ENCODE peak calls at places on chromosomes 7 and 10, in ten cellular contexts. D, Z, S, Q, U, X, I, H, B and F are unnamed samples.
A peak's percentile ranks its signal among the peaks of the same experiment; 100 is the strongest.

GRCh38 chr7:27154369-27154768 is 2.0 kb upstream of the HOXA3 start:
- DNase-seq in D (no peak), Z (no peak), S (no peak), Q (peak; percentile 5), U (no peak), X (no peak), I (no peak), H (no peak), B (peak; percentile 10), F (no peak)

GRCh38 chr7:137025469-137026175 is 157.2 kb downstream of the CHRM2 start:
- DNase-seq in D (no peak), Z (peak; percentile 53), S (no peak), Q (no peak), U (no peak), X (no peak), I (no peak), H (peak; percentile 19), B (no peak), F (no peak)

GRCh38 chr10:103493362-103493871 is at the start of gene NEURL1:
- DNase-seq in D (peak; percentile 8), Z (no peak), S (no peak), Q (peak; percentile 52), U (no peak), X (no peak), I (no peak), H (no peak), B (peak; percentile 68), F (peak; percentile 90)

GRCh38 chr7:78490526-78490925 is 692.0 kb downstream of the PHTF2 start:
- DNase-seq in D (no peak), Z (no peak), S (no peak), Q (no peak), U (no peak), X (no peak), I (no peak), H (no peak), B (no peak), F (no peak)

GRCh38 chr7:134991469-134992339 is 5.4 kb downstream of the AGBL3 start:
- DNase-seq in D (no peak), Z (no peak), S (no peak), Q (no peak), U (no peak), X (no peak), I (no peak), H (no peak), B (no peak), F (no peak)

GRCh38 chr10:73408061-73408460 is 5.8 kb downstream of the ANXA7 start:
- DNase-seq in D (no peak), Z (no peak), S (no peak), Q (no peak), U (no peak), X (no peak), I (no peak), H (no peak), B (no peak), F (no peak)

GRCh38 chr7:333399-333776 is 43.4 kb downstream of the FOXL3 start:
- DNase-seq in D (no peak), Z (peak; percentile 54), S (no peak), Q (peak; percentile 70), U (peak; percentile 40), X (no peak), I (peak; percentile 83), H (no peak), B (no peak), F (no peak)

GRCh38 chr7:114663502-114663901 is 248.9 kb downstream of the FOXP2 start:
- DNase-seq in D (peak; percentile 61), Z (peak; percentile 7), S (peak; percentile 37), Q (no peak), U (peak; percentile 64), X (no peak), I (no peak), H (peak; percentile 8), B (no peak), F (peak; percentile 44)

GRCh38 chr7:126658684-126659083 is 594.1 kb downstream of the GRM8 start:
- DNase-seq in D (no peak), Z (no peak), S (no peak), Q (peak; percentile 5), U (no peak), X (no peak), I (no peak), H (no peak), B (no peak), F (peak; percentile 11)

GRCh38 chr7:21253740-21254687 is 173.9 kb upstream of the SP4 start:
- DNase-seq in D (peak; percentile 85), Z (peak; percentile 23), S (peak; percentile 16), Q (peak; percentile 81), U (peak; percentile 51), X (peak; percentile 13), I (no peak), H (peak; percentile 18), B (peak; percentile 74), F (peak; percentile 94)

GRCh38 chr10:22837771-22838170 is 90.1 kb upstream of the ARMC3 start:
- DNase-seq in D (no peak), Z (no peak), S (no peak), Q (no peak), U (no peak), X (no peak), I (no peak), H (no peak), B (no peak), F (no peak)

GRCh38 chr10:75291800-75292199 is 56.0 kb upstream of the COMTD1 start:
- DNase-seq in D (no peak), Z (no peak), S (no peak), Q (no peak), U (no peak), X (no peak), I (no peak), H (no peak), B (no peak), F (no peak)

GRCh38 chr10:70695241-70696030 is 23.1 kb downstream of the ADAMTS14 start:
- DNase-seq in D (no peak), Z (peak; percentile 52), S (no peak), Q (no peak), U (no peak), X (no peak), I (no peak), H (no peak), B (no peak), F (no peak)

GRCh38 chr10:97356318-97356914 is 21.9 kb upstream of the FRAT2 start:
- DNase-seq in D (no peak), Z (peak; percentile 78), S (peak; percentile 28), Q (no peak), U (no peak), X (no peak), I (no peak), H (no peak), B (no peak), F (no peak)

GRCh38 chr10:21385996-21386620 is 139.4 kb downstream of the SKIDA1 start:
- DNase-seq in D (no peak), Z (no peak), S (no peak), Q (no peak), U (no peak), X (no peak), I (no peak), H (no peak), B (no peak), F (peak; percentile 50)

GRCh38 chr10:118793545-118793944 is 38.8 kb upstream of the CACUL1 start:
- DNase-seq in D (peak; percentile 20), Z (no peak), S (no peak), Q (no peak), U (no peak), X (no peak), I (no peak), H (no peak), B (no peak), F (no peak)

GRCh38 chr7:6423942-6424701 is 23.6 kb downstream of the DAGLB start:
- DNase-seq in D (peak; percentile 67), Z (peak; percentile 34), S (no peak), Q (no peak), U (no peak), X (no peak), I (peak; percentile 31), H (no peak), B (no peak), F (peak; percentile 32)

GRCh38 chr10:60731134-60731883 is 47.0 kb upstream of the CDK1 start:
- DNase-seq in D (no peak), Z (no peak), S (no peak), Q (no peak), U (no peak), X (peak; percentile 41), I (no peak), H (no peak), B (no peak), F (no peak)

GRCh38 chr7:113100091-113100723 is 13.6 kb upstream of the GPR85 start:
- DNase-seq in D (no peak), Z (peak; percentile 25), S (no peak), Q (no peak), U (peak; percentile 25), X (no peak), I (peak; percentile 21), H (peak; percentile 6), B (no peak), F (no peak)

GRCh38 chr10:49187950-49188761 is at the start of gene TMEM273:
- DNase-seq in D (peak; percentile 97), Z (no peak), S (peak; percentile 80), Q (no peak), U (no peak), X (no peak), I (peak; percentile 81), H (no peak), B (no peak), F (no peak)

GRCh38 chr10:119701861-119702260 is 24.0 kb upstream of the INPP5F start:
- DNase-seq in D (peak; percentile 73), Z (no peak), S (no peak), Q (no peak), U (peak; percentile 28), X (no peak), I (no peak), H (no peak), B (no peak), F (peak; percentile 20)

GRCh38 chr7:87413029-87413428 is 62.5 kb downstream of the ABCB4 start:
- DNase-seq in D (no peak), Z (no peak), S (no peak), Q (no peak), U (no peak), X (no peak), I (no peak), H (no peak), B (no peak), F (no peak)

GRCh38 chr10:119006451-119007210 is 22.9 kb upstream of the NANOS1 start:
- DNase-seq in D (no peak), Z (peak; percentile 92), S (no peak), Q (no peak), U (peak; percentile 99), X (no peak), I (no peak), H (peak; percentile 97), B (no peak), F (no peak)

GRCh38 chr10:48745662-48746245 is 61.1 kb downstream of the WDFY4 start:
- DNase-seq in D (no peak), Z (no peak), S (no peak), Q (peak; percentile 58), U (no peak), X (no peak), I (no peak), H (no peak), B (peak; percentile 17), F (peak; percentile 87)

GRCh38 chr10:49594594-49594993 is 15.5 kb upstream of the SLC18A3 start:
- DNase-seq in D (peak; percentile 54), Z (peak; percentile 85), S (no peak), Q (peak; percentile 66), U (peak; percentile 68), X (no peak), I (no peak), H (peak; percentile 48), B (peak; percentile 66), F (peak; percentile 86)

GRCh38 chr7:141333459-141333858 is 217.8 kb upstream of the AGK start:
- DNase-seq in D (no peak), Z (no peak), S (no peak), Q (peak; percentile 65), U (no peak), X (no peak), I (no peak), H (no peak), B (peak; percentile 57), F (peak; percentile 85)

GRCh38 chr7:41940760-41941343 is 238.0 kb upstream of the INHBA start:
- DNase-seq in D (peak; percentile 80), Z (peak; percentile 79), S (peak; percentile 61), Q (peak; percentile 89), U (peak; percentile 69), X (peak; percentile 57), I (peak; percentile 23), H (peak; percentile 65), B (peak; percentile 64), F (peak; percentile 86)

GRCh38 chr7:43535810-43536585 is 46.9 kb upstream of the STK17A start:
- DNase-seq in D (no peak), Z (peak; percentile 79), S (no peak), Q (no peak), U (peak; percentile 85), X (no peak), I (no peak), H (peak; percentile 87), B (no peak), F (no peak)